ENCODE peak calls at places on chromosomes 12 and 14, in eight cellular contexts. M, S, F, L, D, C, G and I are unnamed samples.

GRCh38 chr14:104826858-104827172 is 25.9 kb downstream of the ZBTB42 start:
- DNase-seq in M (no peak), C (no peak), F (no peak), G (no peak), S (no peak), D (no peak), L (no peak), I (no peak)

GRCh38 chr14:57364659-57365450 is 25.5 kb upstream of the NAA30 start:
- DNase-seq in S (no peak), F (no peak), L (no peak), C (no peak), M (no peak), D (no peak), G (no peak), I (no peak)

GRCh38 chr14:55188686-55189295 is 2.6 kb downstream of the DLGAP5 start:
- DNase-seq in S (peak), D (no peak), M (no peak), L (no peak), C (no peak), G (no peak), F (peak), I (no peak)

GRCh38 chr14:20811994-20812393 is 9.3 kb upstream of the RNASE1 start:
- DNase-seq in F (no peak), M (peak), L (no peak), S (no peak), G (no peak), C (no peak), D (no peak), I (no peak)

GRCh38 chr12:122420471-122421262 is 1.8 kb downstream of the CLIP1 start:
- DNase-seq in F (no peak), M (no peak), D (peak), C (peak), G (no peak), S (no peak), L (no peak), I (no peak)

GRCh38 chr12:85642810-85643209 is 193.4 kb downstream of the RASSF9 start:
- DNase-seq in C (peak), G (no peak), F (peak), L (no peak), D (no peak), S (peak), M (no peak), I (peak)

GRCh38 chr14:35224615-35225014 is 67.6 kb upstream of the PSMA6 start:
- DNase-seq in C (no peak), F (no peak), S (no peak), G (no peak), L (no peak), M (no peak), D (no peak), I (no peak)

GRCh38 chr14:102668291-102668873 is 75.9 kb downstream of the RCOR1 start:
- DNase-seq in L (peak), M (no peak), C (no peak), D (no peak), S (no peak), F (no peak), G (no peak), I (no peak)

GRCh38 chr14:89926709-89927108 is 27.8 kb downstream of the EFCAB11 start:
- DNase-seq in M (no peak), L (no peak), C (no peak), S (peak), F (no peak), G (no peak), D (no peak), I (no peak)